ENCODE peak calls at places on chromosomes 7 and 10, in six cellular contexts. J is mammary epithelial cell; M is activated naive CD4-positive, alpha-beta T cell treated with anti-CD3 and anti-CD28 coated beads for 36 hours; D is activated naive CD8-positive, alpha-beta T cell treated with anti-CD3 and anti-CD28 coated beads for 36 hours; V is CD8-positive, alpha-beta memory T cell; K is SHP77. F is an unnamed sample.

GRCh38 chr7:51029586-51030230 is 247.0 kb upstream of the GRB10 start:
- DNase-seq in J (peak), M (no peak), D (no peak), V (no peak), K (no peak), F (no peak)

GRCh38 chr10:1652151-1652550 is 85.2 kb downstream of the ADARB2 start:
- DNase-seq in J (no peak), M (no peak), D (no peak), V (no peak), K (no peak), F (no peak)

GRCh38 chr7:5237286-5237685 is 45.5 kb upstream of the SLC29A4 start:
- DNase-seq in J (peak), M (no peak), D (no peak), V (no peak), K (no peak), F (no peak)

GRCh38 chr10:129467346-129468119 is 492 bp downstream of the MGMT start:
- DNase-seq in J (peak), M (peak), D (no peak), V (no peak), K (no peak), F (no peak)

GRCh38 chr10:44932338-44933116 is 21.4 kb downstream of the TMEM72 start:
- DNase-seq in J (peak), M (peak), D (peak), V (peak), K (peak), F (peak)

GRCh38 chr7:79459381-79459780 is 5.9 kb upstream of the MAGI2 start:
- DNase-seq in J (no peak), M (no peak), D (no peak), V (no peak), K (no peak), F (no peak)

GRCh38 chr7:1302936-1303335 is 70.3 kb downstream of the UNCX start:
- DNase-seq in J (peak), M (no peak), D (no peak), V (no peak), K (no peak), F (peak)

GRCh38 chr7:117901089-117901797 is 28.0 kb upstream of the CTTNBP2 start:
- DNase-seq in J (no peak), M (no peak), D (no peak), V (no peak), K (no peak), F (no peak)

GRCh38 chr7:91913612-91914011 is 27.1 kb upstream of the AKAP9 start:
- DNase-seq in J (no peak), M (no peak), D (no peak), V (no peak), K (no peak), F (no peak)

GRCh38 chr10:73032536-73032935 is 64.1 kb downstream of the P4HA1 start:
- DNase-seq in J (no peak), M (no peak), D (no peak), V (no peak), K (no peak), F (no peak)

GRCh38 chr7:3117488-3118228 is 74.0 kb upstream of the CARD11 start:
- DNase-seq in J (no peak), M (peak), D (peak), V (peak), K (no peak), F (no peak)

GRCh38 chr7:44463169-44463808 is 27.2 kb downstream of the NUDCD3 start:
- DNase-seq in J (no peak), M (no peak), D (no peak), V (no peak), K (no peak), F (no peak)

GRCh38 chr10:103543617-103544525 is 50.4 kb downstream of the NEURL1 start:
- DNase-seq in J (no peak), M (no peak), D (no peak), V (no peak), K (no peak), F (no peak)

GRCh38 chr10:3941676-3942075 is 156.7 kb upstream of the KLF6 start:
- DNase-seq in J (no peak), M (no peak), D (no peak), V (no peak), K (no peak), F (no peak)

GRCh38 chr10:96502561-96503267 is 11.0 kb downstream of the TLL2 start:
- DNase-seq in J (peak), M (no peak), D (no peak), V (no peak), K (no peak), F (no peak)

GRCh38 chr7:36210542-36210941 is 57.5 kb downstream of the EEPD1 start:
- DNase-seq in J (no peak), M (no peak), D (no peak), V (no peak), K (no peak), F (no peak)

GRCh38 chr10:132142396-132143161 is 44.2 kb upstream of the DPYSL4 start:
- DNase-seq in J (peak), M (peak), D (peak), V (peak), K (no peak), F (peak)

GRCh38 chr7:137120690-137121089 is 222.8 kb downstream of the PTN start:
- DNase-seq in J (peak), M (no peak), D (no peak), V (no peak), K (no peak), F (no peak)

GRCh38 chr10:61250131-61250530 is 203.1 kb downstream of the TMEM26 start:
- DNase-seq in J (no peak), M (no peak), D (no peak), V (no peak), K (no peak), F (no peak)

GRCh38 chr7:96727534-96728088 is 18.0 kb upstream of the SEM1 start:
- DNase-seq in J (peak), M (no peak), D (no peak), V (no peak), K (no peak), F (no peak)

GRCh38 chr10:117367718-117368117 is 7.5 kb downstream of the PDZD8 start:
- DNase-seq in J (no peak), M (no peak), D (no peak), V (no peak), K (no peak), F (no peak)

GRCh38 chr10:74377476-74377875 is 226.5 kb downstream of the ADK start:
- DNase-seq in J (no peak), M (no peak), D (no peak), V (no peak), K (no peak), F (no peak)

GRCh38 chr10:95513008-95513589 is 48.1 kb downstream of the SORBS1 start:
- DNase-seq in J (no peak), M (no peak), D (no peak), V (no peak), K (peak), F (no peak)

F was measured in kidney.